ENCODE peak calls at places on chromosomes 12 and 14, in six cellular contexts. F is HL-60, D is stomach, N is endothelial cell of umbilical vein, L is HepG2, O is HCT116. B is an unnamed sample.
A peak's percentile ranks its signal among the peaks of the same experiment; 100 is the strongest.

GRCh38 chr12:98224584-98225221 is 290.7 kb upstream of the TMPO start:
- DNase-seq in F (no peak), D (no peak), N (no peak), L (no peak), O (no peak), B (no peak)

GRCh38 chr12:15227004-15227679 is 5.9 kb upstream of the RERG start:
- DNase-seq in F (no peak), D (peak; percentile 59), N (peak; percentile 55), L (peak; percentile 42), O (peak; percentile 42), B (peak; percentile 42)

GRCh38 chr12:15592934-15593333 is 196.3 kb downstream of the EPS8 start:
- DNase-seq in F (no peak), D (no peak), N (peak; percentile 52), L (peak; percentile 51), O (no peak), B (no peak)

GRCh38 chr12:114762490-114763110 is 78.6 kb upstream of the TBX3 start:
- DNase-seq in F (peak; percentile 3), D (no peak), N (no peak), L (no peak), O (no peak), B (no peak)

GRCh38 chr12:46267618-46268348 is 1.1 kb downstream of the SLC38A1 start:
- DNase-seq in F (no peak), D (no peak), N (peak; percentile 49), L (no peak), O (no peak), B (no peak)

GRCh38 chr12:124592050-124592449 is 24.6 kb upstream of the NCOR2 start:
- DNase-seq in F (no peak), D (no peak), N (peak; percentile 78), L (no peak), O (no peak), B (no peak)

GRCh38 chr14:105447651-105448640 is 26.7 kb upstream of the CRIP2 start:
- DNase-seq in F (no peak), D (no peak), N (no peak), L (no peak), O (no peak), B (no peak)

GRCh38 chr12:39764944-39765560 is 145.4 kb upstream of the ABCD2 start:
- DNase-seq in F (no peak), D (no peak), N (peak; percentile 52), L (peak; percentile 12), O (peak; percentile 23), B (no peak)

GRCh38 chr12:123094349-123095073 is 56.4 kb downstream of the PITPNM2 start:
- DNase-seq in F (no peak), D (peak; percentile 34), N (no peak), L (peak; percentile 79), O (peak; percentile 49), B (peak; percentile 33)

GRCh38 chr12:1630081-1630826 is 1.2 kb downstream of the WNT5B start:
- DNase-seq in F (no peak), D (peak; percentile 39), N (no peak), L (no peak), O (no peak), B (peak; percentile 59)

GRCh38 chr14:100546051-100546443 is 41.2 kb downstream of the BEGAIN start:
- DNase-seq in F (no peak), D (peak; percentile 36), N (no peak), L (no peak), O (no peak), B (no peak)
- H3K27ac ChIP-seq in F (peak overlapping the region; percentile 17), D (no peak overlapping the region), N (no peak overlapping the region), L (no peak overlapping the region), O (peak overlapping the region; percentile 60), B (peak overlapping the region; percentile 45)

GRCh38 chr12:55706840-55707671 is 648 bp downstream of the ITGA7 start:
- DNase-seq in F (no peak), D (no peak), N (no peak), L (no peak), O (no peak), B (no peak)
- H3K4me3 ChIP-seq in F (peak overlapping the region; percentile 66), D (peak overlapping the region; percentile 78), N (peak overlapping the region; percentile 43), L (peak overlapping the region; percentile 29), O (peak overlapping the region; percentile 57), B (peak overlapping the region; percentile 57)

GRCh38 chr12:57238854-57239554 is 9.5 kb downstream of the SHMT2 start:
- DNase-seq in F (peak; percentile 73), D (peak; percentile 89), N (peak; percentile 86), L (peak; percentile 68), O (peak; percentile 58), B (peak; percentile 90)
- TF ChIP-seq POLR2AphosphoS5 in F (peak; percentile 6), D (no peak), N (peak; percentile 65), L (peak; percentile 36), O (peak; percentile 67), B (no peak)

GRCh38 chr12:5243014-5243413 is 188.9 kb upstream of the NTF3 start:
- DNase-seq in F (no peak), D (no peak), N (no peak), L (no peak), O (no peak), B (no peak)

GRCh38 chr12:5246196-5246595 is 185.7 kb upstream of the NTF3 start:
- DNase-seq in F (no peak), D (no peak), N (no peak), L (no peak), O (no peak), B (no peak)

GRCh38 chr12:5247144-5247543 is 184.8 kb upstream of the NTF3 start:
- DNase-seq in F (no peak), D (no peak), N (no peak), L (no peak), O (no peak), B (no peak)

GRCh38 chr12:5242440-5242839 is 189.5 kb upstream of the NTF3 start:
- DNase-seq in F (no peak), D (no peak), N (no peak), L (no peak), O (no peak), B (no peak)

GRCh38 chr12:5244513-5244972 is 187.4 kb upstream of the NTF3 start:
- DNase-seq in F (no peak), D (peak; percentile 28), N (no peak), L (no peak), O (no peak), B (peak; percentile 50)
- H3K27ac ChIP-seq in F (no peak overlapping the region), D (no peak overlapping the region), N (no peak overlapping the region), L (no peak overlapping the region), O (no peak overlapping the region), B (no peak overlapping the region)